ENCODE peak calls at places on chromosome 17, in four cellular contexts. One of them, this sample, is unnamed.

GRCh38 chr17:4566785-4567184 is 6.4 kb upstream of the GGT6 start:
- DNase-seq in ovary: peak
- DNase-seq in LHCN-M2: peak
- DNase-seq in activated naive CD8-positive, alpha-beta T cell treated with anti-CD3 and anti-CD28 coated beads for 36 hours: peak
- DNase-seq in this sample: no peak

GRCh38 chr17:52759864-52760263 is 601.4 kb upstream of the CA10 start:
- DNase-seq in ovary: no peak
- DNase-seq in LHCN-M2: no peak
- DNase-seq in activated naive CD8-positive, alpha-beta T cell treated with anti-CD3 and anti-CD28 coated beads for 36 hours: no peak
- DNase-seq in this sample: no peak

GRCh38 chr17:67095803-67096202 is 51.4 kb downstream of the CACNG1 start:
- DNase-seq in ovary: no peak
- DNase-seq in LHCN-M2: peak
- DNase-seq in activated naive CD8-positive, alpha-beta T cell treated with anti-CD3 and anti-CD28 coated beads for 36 hours: no peak
- DNase-seq in this sample: no peak

GRCh38 chr17:76388966-76389888 is 4.8 kb downstream of the SPHK1 start:
- DNase-seq in ovary: no peak
- DNase-seq in LHCN-M2: no peak
- DNase-seq in activated naive CD8-positive, alpha-beta T cell treated with anti-CD3 and anti-CD28 coated beads for 36 hours: no peak
- DNase-seq in this sample: peak

GRCh38 chr17:49798182-49798581 is 9.7 kb downstream of the KAT7 start:
- DNase-seq in ovary: no peak
- DNase-seq in LHCN-M2: no peak
- DNase-seq in activated naive CD8-positive, alpha-beta T cell treated with anti-CD3 and anti-CD28 coated beads for 36 hours: no peak
- DNase-seq in this sample: no peak

GRCh38 chr17:50844117-50844700 is 8.8 kb downstream of the WFIKKN2 start:
- DNase-seq in ovary: peak
- DNase-seq in LHCN-M2: no peak
- DNase-seq in activated naive CD8-positive, alpha-beta T cell treated with anti-CD3 and anti-CD28 coated beads for 36 hours: no peak
- DNase-seq in this sample: no peak

GRCh38 chr17:16986391-16986790 is 14.5 kb upstream of the TNFRSF13B start:
- DNase-seq in ovary: no peak
- DNase-seq in LHCN-M2: peak
- DNase-seq in activated naive CD8-positive, alpha-beta T cell treated with anti-CD3 and anti-CD28 coated beads for 36 hours: no peak
- DNase-seq in this sample: no peak

GRCh38 chr17:21242026-21242700 is 11.0 kb downstream of the NATD1 start:
- DNase-seq in ovary: no peak
- DNase-seq in LHCN-M2: no peak
- DNase-seq in activated naive CD8-positive, alpha-beta T cell treated with anti-CD3 and anti-CD28 coated beads for 36 hours: no peak
- DNase-seq in this sample: no peak

GRCh38 chr17:64773836-64774761 is 112.0 kb upstream of the SMURF2 start:
- DNase-seq in ovary: peak
- DNase-seq in LHCN-M2: peak
- DNase-seq in activated naive CD8-positive, alpha-beta T cell treated with anti-CD3 and anti-CD28 coated beads for 36 hours: no peak
- DNase-seq in this sample: peak

GRCh38 chr17:43169561-43170139 is 1.4 kb upstream of the NBR1 start:
- DNase-seq in ovary: peak
- DNase-seq in LHCN-M2: no peak
- DNase-seq in activated naive CD8-positive, alpha-beta T cell treated with anti-CD3 and anti-CD28 coated beads for 36 hours: peak
- DNase-seq in this sample: peak

GRCh38 chr17:78672880-78673371 is 95.7 kb upstream of the DNAH17 start:
- DNase-seq in ovary: no peak
- DNase-seq in LHCN-M2: peak
- DNase-seq in activated naive CD8-positive, alpha-beta T cell treated with anti-CD3 and anti-CD28 coated beads for 36 hours: no peak
- DNase-seq in this sample: no peak

GRCh38 chr17:43661699-43662431 is at the start of gene MEOX1:
- DNase-seq in ovary: no peak
- DNase-seq in LHCN-M2: peak
- DNase-seq in activated naive CD8-positive, alpha-beta T cell treated with anti-CD3 and anti-CD28 coated beads for 36 hours: peak
- DNase-seq in this sample: no peak

GRCh38 chr17:62627904-62628603 is 584 bp downstream of the MRC2 start:
- DNase-seq in ovary: peak
- DNase-seq in LHCN-M2: peak
- DNase-seq in activated naive CD8-positive, alpha-beta T cell treated with anti-CD3 and anti-CD28 coated beads for 36 hours: peak
- DNase-seq in this sample: no peak

GRCh38 chr17:16880121-16880842 is 91.6 kb downstream of the TNFRSF13B start:
- DNase-seq in ovary: no peak
- DNase-seq in LHCN-M2: no peak
- DNase-seq in activated naive CD8-positive, alpha-beta T cell treated with anti-CD3 and anti-CD28 coated beads for 36 hours: no peak
- DNase-seq in this sample: no peak

GRCh38 chr17:79942011-79942405 is 93.7 kb downstream of the TBC1D16 start:
- DNase-seq in ovary: peak
- DNase-seq in LHCN-M2: no peak
- DNase-seq in activated naive CD8-positive, alpha-beta T cell treated with anti-CD3 and anti-CD28 coated beads for 36 hours: no peak
- DNase-seq in this sample: no peak

GRCh38 chr17:79406316-79406715 is 204.5 kb downstream of the RBFOX3 start:
- DNase-seq in ovary: no peak
- DNase-seq in LHCN-M2: no peak
- DNase-seq in activated naive CD8-positive, alpha-beta T cell treated with anti-CD3 and anti-CD28 coated beads for 36 hours: no peak
- DNase-seq in this sample: no peak

GRCh38 chr17:2055494-2056220 is 754 bp downstream of the HIC1 start:
- DNase-seq in ovary: peak
- DNase-seq in LHCN-M2: no peak
- DNase-seq in activated naive CD8-positive, alpha-beta T cell treated with anti-CD3 and anti-CD28 coated beads for 36 hours: peak
- DNase-seq in this sample: no peak

GRCh38 chr17:37518816-37519215 is 29.1 kb downstream of the DUSP14 start:
- DNase-seq in ovary: no peak
- DNase-seq in LHCN-M2: no peak
- DNase-seq in activated naive CD8-positive, alpha-beta T cell treated with anti-CD3 and anti-CD28 coated beads for 36 hours: no peak
- DNase-seq in this sample: no peak

GRCh38 chr17:918102-918740 is 61.4 kb downstream of the NXN start:
- DNase-seq in ovary: no peak
- DNase-seq in LHCN-M2: no peak
- DNase-seq in activated naive CD8-positive, alpha-beta T cell treated with anti-CD3 and anti-CD28 coated beads for 36 hours: no peak
- DNase-seq in this sample: peak

GRCh38 chr17:59851431-59852375 is 41.0 kb downstream of the TUBD1 start:
- DNase-seq in ovary: peak
- DNase-seq in LHCN-M2: no peak
- DNase-seq in activated naive CD8-positive, alpha-beta T cell treated with anti-CD3 and anti-CD28 coated beads for 36 hours: no peak
- DNase-seq in this sample: no peak

GRCh38 chr17:59846391-59847165 is 46.2 kb downstream of the TUBD1 start:
- DNase-seq in ovary: peak
- DNase-seq in LHCN-M2: peak
- DNase-seq in activated naive CD8-positive, alpha-beta T cell treated with anti-CD3 and anti-CD28 coated beads for 36 hours: no peak
- DNase-seq in this sample: peak

GRCh38 chr17:8359769-8360168 is 16.7 kb downstream of the KRABD2 start:
- DNase-seq in ovary: no peak
- DNase-seq in LHCN-M2: peak
- DNase-seq in activated naive CD8-positive, alpha-beta T cell treated with anti-CD3 and anti-CD28 coated beads for 36 hours: no peak
- DNase-seq in this sample: no peak

GRCh38 chr17:30398328-30399041 is 19.8 kb downstream of the CPD start:
- DNase-seq in ovary: no peak
- DNase-seq in LHCN-M2: no peak
- DNase-seq in activated naive CD8-positive, alpha-beta T cell treated with anti-CD3 and anti-CD28 coated beads for 36 hours: no peak
- DNase-seq in this sample: no peak

GRCh38 chr17:5893741-5894140 is 176.4 kb upstream of the WSCD1 start:
- DNase-seq in ovary: no peak
- DNase-seq in LHCN-M2: no peak
- DNase-seq in activated naive CD8-positive, alpha-beta T cell treated with anti-CD3 and anti-CD28 coated beads for 36 hours: no peak
- DNase-seq in this sample: no peak

GRCh38 chr17:64413505-64413904 is 22.8 kb upstream of the PECAM1 start:
- DNase-seq in ovary: no peak
- DNase-seq in LHCN-M2: no peak
- DNase-seq in activated naive CD8-positive, alpha-beta T cell treated with anti-CD3 and anti-CD28 coated beads for 36 hours: no peak
- DNase-seq in this sample: no peak

GRCh38 chr17:45371414-45372324 is 54.8 kb upstream of the MAP3K14 start:
- DNase-seq in ovary: peak
- DNase-seq in LHCN-M2: peak
- DNase-seq in activated naive CD8-positive, alpha-beta T cell treated with anti-CD3 and anti-CD28 coated beads for 36 hours: peak
- DNase-seq in this sample: peak

GRCh38 chr17:50861334-50861676 is 4.8 kb downstream of the TOB1 start:
- DNase-seq in ovary: no peak
- DNase-seq in LHCN-M2: no peak
- DNase-seq in activated naive CD8-positive, alpha-beta T cell treated with anti-CD3 and anti-CD28 coated beads for 36 hours: no peak
- DNase-seq in this sample: no peak

GRCh38 chr17:27559996-27560481 is 70.9 kb upstream of the LGALS9 start:
- DNase-seq in ovary: peak
- DNase-seq in LHCN-M2: peak
- DNase-seq in activated naive CD8-positive, alpha-beta T cell treated with anti-CD3 and anti-CD28 coated beads for 36 hours: no peak
- DNase-seq in this sample: no peak

GRCh38 chr17:60102632-60103047 is 23.9 kb upstream of the HEATR6 start:
- DNase-seq in ovary: no peak
- DNase-seq in LHCN-M2: no peak
- DNase-seq in activated naive CD8-positive, alpha-beta T cell treated with anti-CD3 and anti-CD28 coated beads for 36 hours: peak
- DNase-seq in this sample: no peak

GRCh38 chr17:37742114-37742761 is 2.6 kb downstream of the HNF1B start:
- DNase-seq in ovary: no peak
- DNase-seq in LHCN-M2: no peak
- DNase-seq in activated naive CD8-positive, alpha-beta T cell treated with anti-CD3 and anti-CD28 coated beads for 36 hours: no peak
- DNase-seq in this sample: peak

GRCh38 chr17:40307001-40307690 is 1.8 kb upstream of the RARA start:
- DNase-seq in ovary: peak
- DNase-seq in LHCN-M2: no peak
- DNase-seq in activated naive CD8-positive, alpha-beta T cell treated with anti-CD3 and anti-CD28 coated beads for 36 hours: no peak
- DNase-seq in this sample: no peak

This sample was measured in pancreas.